ENCODE peak calls at places on chromosomes 13 and 19, in five cellular contexts. H, I, E, C and R are unnamed samples.

GRCh38 chr13:43737524-43737923 is 49.2 kb downstream of the ENOX1 start:
- DNase-seq in H (no peak), I (no peak), E (no peak), C (no peak), R (no peak)

GRCh38 chr19:11420429-11420893 is 1.3 kb upstream of the RGL3 start:
- DNase-seq in H (no peak), I (peak; percentile 85), E (peak; percentile 30), C (no peak), R (peak; percentile 55)

GRCh38 chr13:27132538-27132937 is 39.1 kb downstream of the USP12 start:
- DNase-seq in H (no peak), I (no peak), E (no peak), C (no peak), R (no peak)

GRCh38 chr19:39890755-39891551 is 43.5 kb downstream of the FCGBP start:
- DNase-seq in H (no peak), I (no peak), E (no peak), C (no peak), R (peak; percentile 34)

GRCh38 chr19:13243971-13244370 is 93.8 kb downstream of the IER2 start:
- DNase-seq in H (no peak), I (no peak), E (no peak), C (no peak), R (peak; percentile 61)

GRCh38 chr19:17872251-17873001 is 681 bp downstream of the SLC5A5 start:
- DNase-seq in H (peak; percentile 53), I (no peak), E (no peak), C (no peak), R (peak; percentile 57)

GRCh38 chr19:7550987-7551761 is 15.7 kb downstream of the PNPLA6 start:
- DNase-seq in H (no peak), I (peak; percentile 62), E (peak; percentile 95), C (peak; percentile 54), R (peak; percentile 100)

GRCh38 chr13:64347662-64348061 is 2882.5 kb downstream of the PCDH9 start:
- DNase-seq in H (no peak), I (no peak), E (no peak), C (no peak), R (no peak)

GRCh38 chr13:59494560-59494970 is 669.2 kb downstream of the DIAPH3 start:
- DNase-seq in H (no peak), I (peak; percentile 30), E (no peak), C (no peak), R (no peak)

GRCh38 chr13:46553886-46554855 is 1.2 kb downstream of the LRCH1 start:
- DNase-seq in H (peak; percentile 79), I (peak; percentile 69), E (peak; percentile 84), C (peak; percentile 93), R (peak; percentile 73)

GRCh38 chr19:19822148-19822429 is 539 bp upstream of the ZNF506 start:
- DNase-seq in H (peak; percentile 34), I (no peak), E (peak; percentile 1), C (no peak), R (no peak)

GRCh38 chr13:48233097-48233885 is at the start of gene ITM2B:
- DNase-seq in H (peak; percentile 75), I (peak; percentile 84), E (peak; percentile 85), C (peak; percentile 42), R (peak; percentile 96)

GRCh38 chr13:109998808-109999528 is 212.6 kb upstream of the IRS2 start:
- DNase-seq in H (no peak), I (no peak), E (no peak), C (peak; percentile 98), R (no peak)

GRCh38 chr13:26600345-26600761 is 42.9 kb downstream of the WASF3 start:
- DNase-seq in H (no peak), I (no peak), E (no peak), C (no peak), R (no peak)

GRCh38 chr19:7500811-7501450 is 12.1 kb upstream of the PEX11G start:
- DNase-seq in H (no peak), I (no peak), E (peak; percentile 78), C (no peak), R (peak; percentile 98)

GRCh38 chr13:103948477-103948876 is 882.3 kb upstream of the SLC10A2 start:
- DNase-seq in H (no peak), I (no peak), E (no peak), C (no peak), R (no peak)

GRCh38 chr13:81394605-81395004 is 1053.7 kb upstream of the SPRY2 start:
- DNase-seq in H (no peak), I (no peak), E (no peak), C (no peak), R (no peak)

GRCh38 chr19:32550666-32551065 is 30.3 kb upstream of the PDCD5 start:
- DNase-seq in H (no peak), I (no peak), E (no peak), C (no peak), R (no peak)

GRCh38 chr13:28983661-28984060 is 163.5 kb downstream of the MTUS2 start:
- DNase-seq in H (no peak), I (no peak), E (peak; percentile 70), C (no peak), R (no peak)

GRCh38 chr19:43438291-43439162 is 23.8 kb downstream of the TEX101 start:
- DNase-seq in H (peak; percentile 20), I (peak; percentile 79), E (no peak), C (peak; percentile 70), R (no peak)

GRCh38 chr13:25771641-25772478 is 280.0 kb downstream of the SHISA2 start:
- DNase-seq in H (no peak), I (no peak), E (no peak), C (no peak), R (no peak)

GRCh38 chr13:97439196-97439595 is 5.2 kb downstream of the RAP2A start:
- DNase-seq in H (no peak), I (no peak), E (no peak), C (no peak), R (no peak)

GRCh38 chr13:67224148-67224846 is 5.8 kb downstream of the PCDH9 start:
- DNase-seq in H (peak; percentile 53), I (peak; percentile 73), E (peak; percentile 86), C (peak; percentile 62), R (peak; percentile 41)

GRCh38 chr13:32225494-32225931 is 89.7 kb downstream of the ZAR1L start:
- DNase-seq in H (no peak), I (no peak), E (no peak), C (no peak), R (no peak)

GRCh38 chr19:3360494-3361383 is 5.6 kb upstream of the NFIC start:
- DNase-seq in H (peak; percentile 56), I (peak; percentile 85), E (peak; percentile 56), C (no peak), R (peak; percentile 87)

GRCh38 chr19:3359850-3360493 is 6.4 kb upstream of the NFIC start:
- DNase-seq in H (no peak), I (no peak), E (peak; percentile 77), C (no peak), R (peak; percentile 90)

GRCh38 chr19:3362217-3362907 is 4.0 kb upstream of the NFIC start:
- DNase-seq in H (no peak), I (no peak), E (no peak), C (no peak), R (peak; percentile 26)

GRCh38 chr19:3363841-3364500 is 2.4 kb upstream of the NFIC start:
- DNase-seq in H (no peak), I (no peak), E (no peak), C (no peak), R (peak; percentile 47)

GRCh38 chr19:3361384-3362216 is 4.8 kb upstream of the NFIC start:
- DNase-seq in H (no peak), I (no peak), E (no peak), C (no peak), R (peak; percentile 73)
- H3K4me3 ChIP-seq in H (peak overlapping the region; percentile 99), I (peak overlapping the region; percentile 97), E (peak overlapping the region; percentile 70), C (peak overlapping the region; percentile 74), R (no peak overlapping the region)

GRCh38 chr13:30998548-30999140 is 66.2 kb downstream of the TEX26 start:
- DNase-seq in H (no peak), I (no peak), E (peak; percentile 50), C (no peak), R (no peak)

GRCh38 chr13:30991922-30992321 is 59.5 kb downstream of the TEX26 start:
- DNase-seq in H (no peak), I (no peak), E (no peak), C (peak; percentile 41), R (no peak)

GRCh38 chr13:30997697-30998547 is 65.5 kb downstream of the TEX26 start:
- DNase-seq in H (no peak), I (peak; percentile 47), E (peak; percentile 98), C (peak; percentile 40), R (no peak)

GRCh38 chr13:31000889-31001288 is 68.4 kb downstream of the TEX26 start:
- DNase-seq in H (no peak), I (no peak), E (no peak), C (peak; percentile 23), R (no peak)

DNA sequence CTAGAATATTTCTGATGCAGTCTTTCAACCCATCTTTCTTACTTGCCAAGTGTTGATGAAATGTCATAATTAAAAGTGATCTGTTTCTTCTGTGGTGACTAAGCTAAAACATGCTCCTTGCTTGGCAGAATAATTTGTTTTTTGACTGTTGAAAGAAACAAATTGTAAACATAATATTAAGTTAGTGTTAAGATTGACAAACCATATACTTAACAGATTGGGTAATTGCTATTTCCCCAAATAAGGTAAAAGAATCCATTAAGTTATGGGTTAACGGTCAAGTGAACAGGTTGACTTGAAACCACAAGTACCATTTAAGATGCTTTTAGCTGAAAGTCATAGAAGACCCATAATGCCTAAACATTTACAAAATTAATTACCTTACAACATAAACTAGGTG is 62.9 kb downstream of the TEX26 start:
- DNase-seq in H (no peak), I (no peak), E (no peak), C (no peak), R (no peak)
- H3K36me3 ChIP-seq in H (no peaks in the 10 kb centered on the region), I (no peaks in the 10 kb centered on the region), E (no peaks in the 10 kb centered on the region), C (no peaks in the 10 kb centered on the region), R (no peaks in the 10 kb centered on the region)

DNA sequence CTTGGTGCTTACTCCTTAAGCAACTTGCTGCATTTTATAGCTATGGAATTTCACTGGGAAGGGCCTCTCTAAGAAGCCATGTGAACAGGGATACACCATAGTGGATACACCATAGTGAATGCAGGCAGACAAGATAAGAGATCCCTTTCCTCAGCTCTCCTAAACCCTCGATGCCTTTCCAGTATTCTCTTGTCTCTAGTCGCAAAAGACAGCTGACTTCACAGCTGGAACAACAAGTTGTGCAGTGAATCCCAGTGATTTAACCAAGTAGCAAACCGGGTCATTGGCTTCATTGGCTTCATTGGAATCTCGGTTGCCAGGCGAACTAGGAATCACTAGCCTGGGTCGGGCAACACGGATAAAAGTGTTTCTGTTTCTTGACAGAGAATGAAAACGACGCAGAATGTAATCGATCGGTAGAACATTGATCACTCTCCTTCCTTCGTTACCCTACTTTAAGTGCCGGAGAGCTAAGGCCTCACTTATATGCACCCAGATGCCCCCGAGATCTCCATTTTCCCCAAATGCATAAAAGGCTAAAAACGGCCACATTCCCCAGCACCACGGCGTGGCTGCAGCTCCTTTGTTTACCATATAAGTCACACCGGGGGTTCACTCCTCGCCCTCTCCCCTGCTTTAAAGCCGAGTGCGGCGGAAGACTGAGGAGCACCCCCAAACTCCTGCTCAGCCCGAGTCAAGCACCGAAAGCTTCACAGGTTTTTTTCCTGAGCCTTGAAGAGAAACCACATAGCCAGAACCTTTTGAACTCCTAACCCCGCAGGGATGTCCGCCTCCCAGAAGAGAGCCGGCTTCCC is 674 bp downstream of the TRPC4 start:
- DNase-seq in H (no peak), I (no peak), E (peak; percentile 8), C (no peak), R (peak; percentile 32)
- H3K4me3 ChIP-seq in H (peak overlapping the region; percentile 8), I (peak overlapping the region; percentile 73), E (peak overlapping the region; percentile 44), C (no peak overlapping the region), R (peak overlapping the region; percentile 67)

DNA sequence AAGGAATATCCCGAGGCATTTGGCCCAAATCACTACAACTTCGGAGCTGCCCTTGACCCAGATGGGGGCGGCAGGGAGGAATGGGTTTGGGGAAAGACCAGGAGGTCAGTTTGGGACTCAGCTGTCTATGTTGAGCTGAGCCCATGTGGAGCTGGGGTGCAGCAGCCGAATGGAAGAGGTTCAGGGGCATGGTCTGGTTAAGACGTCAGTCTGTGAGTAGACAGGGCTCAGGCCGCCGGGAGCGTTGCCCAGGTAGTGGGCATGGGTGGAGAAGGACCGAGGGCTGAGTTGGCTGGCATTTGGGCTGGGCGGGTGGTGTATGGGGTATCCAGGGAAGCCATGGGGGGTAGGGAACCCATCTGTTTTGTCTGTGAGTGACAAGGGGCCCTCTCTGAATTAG is 9.3 kb upstream of the SCN1B start:
- DNase-seq in H (no peak), I (no peak), E (no peak), C (no peak), R (no peak)
- H3K36me3 ChIP-seq in H (peaks cover 99% of the 10 kb centered on the region), I (peaks cover 92% of the 10 kb centered on the region), E (peaks cover 60% of the 10 kb centered on the region), C (peaks cover 29% of the 10 kb centered on the region), R (peaks cover 73% of the 10 kb centered on the region)